ENCODE peak calls at places on chromosome 21, in nine cellular contexts. P is K562, I is stomach, Z is A549, R is sigmoid colon, W is SK-N-SH, X is ovary, L is HepG2, V is H1. F is an unnamed sample.

GRCh38 chr21:25370311-25370744 is 237.0 kb downstream of the MRPL39 start:
- DNase-seq in P (no peak), I (no peak), Z (no peak), R (no peak), W (no peak), X (no peak), L (no peak), V (no peak), F (no peak)

GRCh38 chr21:16908087-16908486 is 604.8 kb upstream of the CXADR start:
- DNase-seq in P (no peak), I (no peak), Z (peak; percentile 20), R (peak; percentile 72), W (no peak), X (no peak), L (no peak), V (no peak), F (no peak)

GRCh38 chr21:37783016-37783415 is 133.2 kb downstream of the KCNJ6 start:
- DNase-seq in P (no peak), I (no peak), Z (no peak), R (no peak), W (no peak), X (no peak), L (no peak), V (no peak), F (no peak)

GRCh38 chr21:37793660-37794059 is 122.6 kb downstream of the KCNJ6 start:
- DNase-seq in P (no peak), I (no peak), Z (no peak), R (no peak), W (no peak), X (no peak), L (no peak), V (no peak), F (no peak)

GRCh38 chr21:15495965-15496364 is 233.8 kb upstream of the USP25 start:
- DNase-seq in P (no peak), I (no peak), Z (no peak), R (no peak), W (no peak), X (no peak), L (peak; percentile 7), V (no peak), F (no peak)

GRCh38 chr21:18373631-18374030 is 30.0 kb downstream of the TMPRSS15 start:
- DNase-seq in P (no peak), I (no peak), Z (no peak), R (no peak), W (no peak), X (no peak), L (no peak), V (no peak), F (no peak)

GRCh38 chr21:23452384-23453083 is 2154.7 kb downstream of the MRPL39 start:
- DNase-seq in P (no peak), I (no peak), Z (no peak), R (no peak), W (no peak), X (no peak), L (no peak), V (peak; percentile 66), F (no peak)

GRCh38 chr21:28229811-28230210 is 762.9 kb downstream of the LTN1 start:
- DNase-seq in P (no peak), I (no peak), Z (peak; percentile 7), R (no peak), W (no peak), X (no peak), L (no peak), V (no peak), F (no peak)

DNA sequence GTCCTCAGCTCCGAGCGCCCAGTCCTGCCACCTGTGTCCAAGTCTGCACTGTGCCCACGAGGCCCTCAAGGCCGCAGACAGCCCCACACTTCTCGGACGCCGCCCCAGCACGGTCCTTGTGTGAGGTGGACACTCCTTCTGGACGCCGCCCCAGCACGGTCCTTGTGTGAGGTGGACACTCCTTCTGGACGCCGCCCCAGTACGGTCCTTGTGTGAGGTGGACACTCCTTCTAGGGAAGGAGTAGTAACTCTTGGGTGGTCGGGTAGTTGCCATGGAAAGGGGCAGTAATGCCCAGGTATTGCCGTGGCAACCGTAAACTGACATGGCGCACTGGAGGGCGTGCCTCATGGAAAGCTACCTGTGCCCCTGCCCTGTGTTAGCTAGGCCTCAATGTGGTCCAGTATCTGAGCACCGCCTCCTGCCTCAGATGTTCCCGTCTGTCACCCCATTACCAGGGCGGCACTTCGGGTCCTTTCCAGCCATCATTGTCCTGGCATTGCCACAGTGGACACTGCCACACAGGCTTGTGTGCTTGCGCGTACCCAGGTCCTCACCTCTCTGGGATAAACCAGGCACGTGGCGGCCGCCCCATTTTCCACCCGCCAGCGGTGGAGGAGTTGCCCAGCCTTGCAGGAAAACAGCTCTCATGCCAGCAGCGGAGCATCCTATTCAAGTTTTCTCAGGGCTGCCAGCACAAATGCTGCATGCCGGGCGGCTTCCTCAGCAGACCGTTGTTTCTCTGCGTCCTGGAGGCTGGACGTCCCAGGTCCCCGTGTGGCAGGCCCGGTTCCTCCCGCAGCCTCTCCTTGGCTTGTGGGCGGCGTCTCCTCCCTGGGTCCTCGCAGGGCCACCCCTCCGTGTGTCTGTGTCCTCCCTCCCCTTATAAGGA is 40.7 kb upstream of the POFUT2 start:
- DNase-seq in P (no peak), I (no peak), Z (no peak), R (peak; percentile 66), W (no peak), X (peak; percentile 53), L (no peak), V (no peak), F (no peak)
- H3K4me1 ChIP-seq in P (peaks cover 57% of the 10 kb centered on the region), I (peaks cover 3% of the 10 kb centered on the region), Z (peaks cover 87% of the 10 kb centered on the region), R (peaks cover 21% of the 10 kb centered on the region), W (peaks cover 21% of the 10 kb centered on the region), X (peaks cover 18% of the 10 kb centered on the region), L (peaks cover 82% of the 10 kb centered on the region), V (peaks cover 21% of the 10 kb centered on the region), F (peaks cover 16% of the 10 kb centered on the region)

GRCh38 chr21:42068592-42068991 is 2.5 kb upstream of the UMODL1 start:
- DNase-seq in P (no peak), I (no peak), Z (no peak), R (no peak), W (no peak), X (no peak), L (no peak), V (no peak), F (no peak)

GRCh38 chr21:42069327-42069726 is 1.8 kb upstream of the UMODL1 start:
- DNase-seq in P (no peak), I (no peak), Z (no peak), R (no peak), W (no peak), X (no peak), L (no peak), V (no peak), F (no peak)

GRCh38 chr21:42071146-42071737 is at the start of gene UMODL1:
- DNase-seq in P (no peak), I (no peak), Z (no peak), R (no peak), W (no peak), X (no peak), L (no peak), V (no peak), F (no peak)

GRCh38 chr21:42075686-42076471 is 4.8 kb downstream of the UMODL1 start:
- DNase-seq in P (no peak), I (no peak), Z (no peak), R (no peak), W (no peak), X (no peak), L (no peak), V (no peak), F (no peak)

DNA sequence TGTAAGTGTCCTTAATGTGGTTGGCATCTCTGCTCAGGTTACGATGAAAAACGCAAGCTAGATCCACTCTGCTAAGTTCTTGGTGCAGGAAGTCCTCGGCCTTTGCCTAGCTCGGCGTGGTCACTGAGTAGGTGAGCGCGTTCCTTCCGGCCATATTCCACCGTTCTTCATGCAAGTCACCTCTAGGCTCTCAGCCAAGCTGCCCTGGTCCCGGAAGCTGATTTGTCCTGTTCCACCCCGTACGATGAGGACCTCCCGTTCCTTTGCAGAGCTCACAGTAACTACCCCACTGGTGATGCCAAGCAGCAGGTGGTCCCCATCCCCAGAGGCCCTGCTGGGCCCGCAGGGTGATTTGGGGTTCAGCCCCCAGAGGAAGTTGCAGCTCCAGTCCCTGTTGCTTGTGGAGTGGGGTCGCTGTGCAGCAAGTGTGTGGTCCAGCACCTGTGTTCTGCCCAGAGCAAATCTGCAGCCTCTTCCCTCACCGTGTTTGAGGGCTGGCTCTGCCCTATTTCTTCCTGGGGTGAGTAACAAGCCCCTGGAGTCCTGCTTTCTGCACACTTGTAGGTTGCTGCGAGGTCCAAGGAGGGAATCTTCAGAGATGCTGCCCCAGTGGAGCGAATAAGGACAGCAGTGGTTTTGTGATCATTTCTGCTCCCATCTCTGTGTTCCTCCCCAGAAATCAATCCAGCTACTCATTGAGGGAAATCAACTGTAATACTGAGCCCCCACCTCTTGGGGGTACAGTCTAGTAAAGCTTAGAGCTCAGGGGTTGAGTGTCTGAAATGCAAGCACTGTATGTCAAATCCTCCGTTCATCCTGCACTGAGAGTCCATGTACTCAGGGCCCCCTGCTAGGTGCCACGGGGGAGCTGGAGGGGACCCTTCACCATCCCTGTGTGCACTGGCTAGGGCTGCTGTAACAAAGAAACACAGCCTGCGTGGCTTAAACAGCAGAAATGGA is 2.3 kb downstream of the UMODL1 start:
- DNase-seq in P (no peak), I (no peak), Z (no peak), R (no peak), W (no peak), X (no peak), L (no peak), V (no peak), F (no peak)
- TF ChIP-seq CTCF in P (no peak), I (no peak), Z (no peak), R (no peak), W (no peak), X (no peak), L (no peak), V (no peak), F (no peak)

DNA sequence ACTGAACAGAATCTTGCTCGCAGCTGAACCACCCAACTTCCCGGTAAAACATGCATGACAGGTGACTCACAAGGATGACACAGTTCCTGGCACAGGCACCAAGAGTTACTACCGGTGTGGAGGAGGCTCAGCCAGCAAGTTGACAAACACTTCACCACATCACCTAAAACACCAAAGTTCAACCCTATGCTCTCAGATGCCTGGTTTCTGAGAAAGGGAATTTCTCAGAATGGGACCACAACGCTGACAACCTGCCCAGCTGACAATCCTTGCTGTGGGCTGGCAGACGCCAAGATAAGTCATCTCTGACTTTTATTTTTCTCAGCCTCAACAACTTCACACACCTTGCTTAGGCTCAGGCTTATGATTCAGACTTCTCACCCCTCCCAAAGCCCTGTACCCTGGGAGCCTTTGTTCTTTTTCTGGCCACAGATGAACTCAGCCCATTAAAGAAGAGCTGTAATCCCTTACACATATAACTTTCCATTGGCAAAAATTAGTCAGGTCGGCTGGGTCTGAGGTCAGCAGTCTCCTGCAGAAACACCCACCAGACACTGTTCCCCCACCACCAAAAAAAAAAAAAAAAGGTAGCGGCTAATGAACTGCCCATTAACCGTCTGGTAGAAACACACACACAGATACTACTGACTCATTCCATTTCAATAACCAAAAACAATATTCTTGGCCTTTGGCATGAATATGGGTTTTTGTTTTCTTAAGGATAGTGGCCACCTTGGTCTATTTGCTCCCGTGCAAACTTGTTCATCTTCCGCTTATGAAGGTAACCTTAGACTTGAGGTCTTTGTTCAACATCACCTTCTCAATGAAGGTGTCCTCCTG is 10.8 kb upstream of the TIAM1 start:
- DNase-seq in P (no peak), I (peak; percentile 55), Z (peak; percentile 11), R (no peak), W (no peak), X (no peak), L (no peak), V (no peak), F (peak; percentile 13)
- TF ChIP-seq EP300 in P (no peak), I (no peak), Z (no peak), R (no peak), W (no peak), X (no peak), L (no peak), V (no peak), F (no peak)

GRCh38 chr21:45304161-45304830 is 16.6 kb upstream of the POFUT2 start:
- DNase-seq in P (no peak), I (no peak), Z (no peak), R (no peak), W (no peak), X (peak; percentile 39), L (no peak), V (no peak), F (no peak)

GRCh38 chr21:45303751-45304150 is 16.1 kb upstream of the POFUT2 start:
- DNase-seq in P (no peak), I (no peak), Z (no peak), R (peak; percentile 63), W (no peak), X (peak; percentile 41), L (no peak), V (no peak), F (no peak)

GRCh38 chr21:45305831-45306230 is 18.1 kb upstream of the POFUT2 start:
- DNase-seq in P (no peak), I (no peak), Z (no peak), R (peak; percentile 58), W (no peak), X (peak; percentile 31), L (no peak), V (no peak), F (no peak)

GRCh38 chr21:45306453-45306831 is 18.7 kb upstream of the POFUT2 start:
- DNase-seq in P (no peak), I (no peak), Z (no peak), R (peak; percentile 68), W (no peak), X (peak; percentile 64), L (no peak), V (no peak), F (no peak)

GRCh38 chr21:45304945-45305344 is 17.2 kb upstream of the POFUT2 start:
- DNase-seq in P (no peak), I (no peak), Z (no peak), R (peak; percentile 59), W (no peak), X (peak; percentile 26), L (no peak), V (no peak), F (no peak)
- H3K4me1 ChIP-seq in P (peaks cover 72% of the 10 kb centered on the region), I (peaks cover 18% of the 10 kb centered on the region), Z (peaks cover 18% of the 10 kb centered on the region), R (peaks cover 53% of the 10 kb centered on the region), W (peaks cover 24% of the 10 kb centered on the region), X (peaks cover 37% of the 10 kb centered on the region), L (peaks cover 43% of the 10 kb centered on the region), V (peaks cover 2% of the 10 kb centered on the region), F (peaks cover 35% of the 10 kb centered on the region)

F was measured in transverse colon.